ENCODE peak calls at places on chromosomes 5 and 9, in ten cellular contexts. P is Daoy; A is nucleus accumbens; I is ovary; Q is stimulated activated naive B cell treated with anti-CD40 and anti-IgM and Interleukin-4, amounts not matched to agents 10 μg/mL and 1 μg/mL and 100 μg/mL, for 72 hours; F is CMK; L is stimulated activated CD4-positive, alpha-beta T cell treated with anti-CD3 and anti-CD28 coated beads, Interleukin-15, amount 100 ng/mL, for 1 hour; R is fibroblast of the conjunctiva; S is CD14-positive monocyte; V is stomach. T is an unnamed sample.
A peak's percentile ranks its signal among the peaks of the same experiment; 100 is the strongest.

GRCh38 chr5:359301-359897 is 37.9 kb downstream of the AHRR start:
- DNase-seq in F (no peak), Q (no peak), S (no peak), R (no peak), A (no peak), P (no peak), L (no peak), I (no peak), V (no peak), T (no peak)

GRCh38 chr5:56466136-56466816 is 233.1 kb upstream of the ANKRD55 start:
- DNase-seq in P (no peak), A (no peak), F (no peak), R (no peak), L (no peak), I (no peak), V (no peak), S (no peak), Q (no peak), T (no peak)

GRCh38 chr9:126470251-126470993 is 143.3 kb upstream of the LMX1B start:
- DNase-seq in V (no peak), S (peak; percentile 60), P (peak; percentile 35), A (no peak), F (no peak), R (no peak), L (no peak), I (no peak), Q (peak; percentile 17), T (peak; percentile 21)

GRCh38 chr9:21553441-21553840 is 71.3 kb upstream of the IFNE start:
- DNase-seq in P (no peak), I (no peak), V (no peak), S (no peak), F (no peak), Q (no peak), L (no peak), R (no peak), A (no peak), T (no peak)

GRCh38 chr5:98585661-98586310 is 187.7 kb upstream of the RGMB start:
- DNase-seq in F (no peak), S (no peak), P (no peak), L (no peak), I (no peak), R (no peak), V (no peak), A (no peak), Q (no peak), T (no peak)

GRCh38 chr9:128022886-128023285 is 42.1 kb upstream of the EEIG1 start:
- DNase-seq in R (no peak), Q (no peak), I (no peak), A (no peak), S (no peak), F (no peak), P (peak; percentile 69), L (no peak), V (no peak), T (no peak)

GRCh38 chr9:136013116-136013515 is 51.9 kb upstream of the UBAC1 start:
- DNase-seq in P (no peak), S (peak; percentile 30), R (no peak), I (no peak), F (no peak), L (no peak), A (no peak), Q (no peak), V (no peak), T (no peak)

GRCh38 chr5:53011233-53011632 is 22.1 kb downstream of the ITGA2 start:
- DNase-seq in S (no peak), L (no peak), Q (no peak), I (no peak), R (no peak), P (no peak), V (no peak), A (no peak), F (no peak), T (no peak)

GRCh38 chr9:91841591-91841990 is 108.4 kb downstream of the ROR2 start:
- DNase-seq in F (no peak), A (no peak), R (no peak), I (no peak), S (no peak), L (no peak), V (no peak), Q (no peak), P (no peak), T (no peak)

GRCh38 chr5:123460296-123460729 is 37.1 kb upstream of the CEP120 start:
- DNase-seq in I (no peak), Q (peak; percentile 11), A (no peak), V (no peak), R (no peak), S (no peak), P (peak; percentile 67), F (no peak), L (no peak), T (peak; percentile 7)

GRCh38 chr5:139848508-139849100 is 53.0 kb downstream of the PSD2 start:
- DNase-seq in A (no peak), R (no peak), L (peak; percentile 18), P (peak; percentile 21), F (no peak), I (peak; percentile 55), V (no peak), Q (no peak), S (peak; percentile 41), T (peak; percentile 23)

GRCh38 chr5:142293486-142293885 is 31.3 kb downstream of the SPRY4 start:
- DNase-seq in Q (no peak), L (no peak), P (peak; percentile 62), A (no peak), R (no peak), S (no peak), I (no peak), V (no peak), F (no peak), T (no peak)

GRCh38 chr9:1210954-1211353 is 160.8 kb downstream of the DMRT2 start:
- DNase-seq in S (no peak), I (no peak), R (no peak), Q (no peak), F (no peak), V (no peak), A (no peak), P (peak; percentile 59), L (no peak), T (no peak)

GRCh38 chr9:85741112-85741874 is 461 bp downstream of the AGTPBP1 start:
- DNase-seq in S (peak; percentile 67), L (peak; percentile 16), A (peak; percentile 24), P (peak; percentile 39), F (no peak), V (peak; percentile 36), I (peak; percentile 30), R (no peak), Q (peak; percentile 53), T (peak; percentile 45)

GRCh38 chr5:10355071-10355889 is 1.8 kb downstream of the MARCHF6 start:
- DNase-seq in V (no peak), S (no peak), Q (peak; percentile 36), R (no peak), A (no peak), I (no peak), L (no peak), F (no peak), P (peak; percentile 15), T (no peak)

GRCh38 chr5:33370135-33370472 is 70.7 kb upstream of the TARS1 start:
- DNase-seq in I (no peak), P (peak; percentile 37), L (no peak), F (no peak), R (peak; percentile 64), Q (no peak), S (no peak), V (no peak), A (no peak), T (no peak)

GRCh38 chr9:136160939-136161610 is 42.4 kb upstream of the TMEM250 start:
- DNase-seq in P (no peak), V (no peak), R (no peak), F (no peak), I (no peak), A (no peak), L (no peak), S (no peak), Q (no peak), T (no peak)

GRCh38 chr9:86801246-86801645 is 146.1 kb downstream of the GAS1 start:
- DNase-seq in V (no peak), R (peak; percentile 49), Q (no peak), I (no peak), P (no peak), L (no peak), S (no peak), A (no peak), F (no peak), T (no peak)

GRCh38 chr9:116964258-116964657 is 277.2 kb downstream of the TRIM32 start:
- DNase-seq in R (no peak), S (no peak), L (no peak), I (no peak), Q (no peak), V (no peak), A (no peak), P (no peak), F (no peak), T (no peak)

GRCh38 chr9:100445161-100445902 is 18.4 kb downstream of the MSANTD3 start:
- DNase-seq in V (no peak), F (peak; percentile 26), A (no peak), S (no peak), P (no peak), L (no peak), I (no peak), Q (no peak), R (no peak), T (no peak)

GRCh38 chr5:111954516-111955337 is 197.7 kb upstream of the NREP start:
- DNase-seq in L (no peak), P (peak; percentile 17), V (no peak), A (no peak), F (no peak), S (no peak), R (no peak), I (no peak), Q (no peak), T (no peak)

GRCh38 chr5:92641031-92641962 is 939.7 kb downstream of the NR2F1-AS1 start:
- DNase-seq in F (no peak), Q (no peak), L (no peak), A (no peak), S (no peak), P (peak; percentile 66), I (peak; percentile 8), V (no peak), R (peak; percentile 59), T (no peak)

GRCh38 chr5:14399054-14399657 is 182.4 kb upstream of the OTULINL start:
- DNase-seq in Q (no peak), R (peak; percentile 68), I (no peak), S (no peak), A (no peak), F (no peak), V (no peak), P (no peak), L (no peak), T (peak; percentile 37)

GRCh38 chr9:70601000-70601929 is 186.8 kb upstream of the KLF9 start:
- DNase-seq in V (peak; percentile 84), F (no peak), A (peak; percentile 59), L (no peak), R (peak; percentile 92), I (peak; percentile 98), Q (no peak), S (no peak), P (peak; percentile 97), T (no peak)

GRCh38 chr9:96856363-96857286 is 2.3 kb upstream of the ZNF782 start:
- DNase-seq in V (peak; percentile 69), S (no peak), A (peak; percentile 8), F (peak; percentile 64), Q (peak; percentile 32), L (peak; percentile 54), R (peak; percentile 51), P (peak; percentile 75), I (peak; percentile 23), T (peak; percentile 63)

GRCh38 chr9:82202808-82203207 is 214.2 kb downstream of the SPATA31D1 start:
- DNase-seq in A (no peak), S (no peak), Q (no peak), L (no peak), F (no peak), R (peak; percentile 2), V (no peak), I (no peak), P (peak; percentile 10), T (no peak)

GRCh38 chr5:104344809-104345512 is 782.4 kb upstream of the NUDT12 start:
- DNase-seq in I (no peak), V (no peak), Q (no peak), R (peak; percentile 54), S (no peak), F (no peak), P (peak; percentile 30), A (no peak), L (no peak), T (no peak)

GRCh38 chr5:136251502-136251901 is 58.5 kb upstream of the SMIM32 start:
- DNase-seq in R (no peak), V (no peak), I (no peak), F (no peak), S (no peak), L (no peak), A (no peak), P (no peak), Q (no peak), T (no peak)